ENCODE peak calls at places on chromosomes 2 and 18, in ten cellular contexts. U is GM23248, X is NT2/D1, T is SK-N-SH, I is kidney, R is astrocyte, H is neural progenitor cell, Z is MM.1S, W is PC-3, Q is IMR-90. B is an unnamed sample.

GRCh38 chr2:224221455-224221913 is 180.4 kb downstream of the FAM124B start:
- DNase-seq in U (peak), X (peak), T (no peak), I (no peak), R (peak), H (peak), Z (no peak), W (peak), Q (peak), B (peak)

GRCh38 chr18:42045346-42045745 is 90.3 kb downstream of the PIK3C3 start:
- DNase-seq in U (peak), X (no peak), T (no peak), I (no peak), R (peak), H (no peak), Z (no peak), W (no peak), Q (peak), B (no peak)

GRCh38 chr18:68494802-68495560 is 219.9 kb downstream of the TMX3 start:
- DNase-seq in U (peak), X (no peak), T (no peak), I (no peak), R (peak), H (no peak), Z (no peak), W (peak), Q (peak), B (peak)

GRCh38 chr18:471701-472100 is 28.8 kb downstream of the COLEC12 start:
- DNase-seq in U (peak), X (no peak), T (no peak), I (no peak), R (no peak), H (no peak), Z (no peak), W (peak), Q (no peak), B (peak)

GRCh38 chr18:70469916-70470315 is 181.1 kb downstream of the SOCS6 start:
- DNase-seq in U (peak), X (no peak), T (peak), I (no peak), R (peak), H (peak), Z (no peak), W (no peak), Q (no peak), B (no peak)

GRCh38 chr2:38619458-38620164 is 16.9 kb upstream of the HNRNPLL start:
- DNase-seq in U (peak), X (no peak), T (no peak), I (no peak), R (no peak), H (no peak), Z (no peak), W (peak), Q (peak), B (peak)

GRCh38 chr2:119068154-119068725 is 90.3 kb downstream of the C1QL2 start:
- DNase-seq in U (no peak), X (no peak), T (no peak), I (no peak), R (no peak), H (no peak), Z (no peak), W (no peak), Q (no peak), B (no peak)

GRCh38 chr18:26549486-26550435 is 1.4 kb upstream of the KCTD1 start:
- DNase-seq in U (peak), X (no peak), T (peak), I (peak), R (peak), H (peak), Z (peak), W (peak), Q (peak), B (peak)

GRCh38 chr18:2932247-2933181 is 80.4 kb downstream of the LPIN2 start:
- DNase-seq in U (peak), X (peak), T (peak), I (no peak), R (peak), H (peak), Z (peak), W (peak), Q (peak), B (peak)

GRCh38 chr2:207239222-207239674 is 73.5 kb upstream of the KLF7 start:
- DNase-seq in U (peak), X (no peak), T (no peak), I (peak), R (peak), H (no peak), Z (no peak), W (peak), Q (peak), B (peak)

GRCh38 chr2:207243601-207244000 is 77.9 kb upstream of the KLF7 start:
- DNase-seq in U (peak), X (no peak), T (no peak), I (no peak), R (no peak), H (no peak), Z (peak), W (no peak), Q (no peak), B (no peak)

GRCh38 chr2:207241198-207241597 is 75.5 kb upstream of the KLF7 start:
- DNase-seq in U (peak), X (no peak), T (no peak), I (no peak), R (peak), H (no peak), Z (no peak), W (peak), Q (peak), B (no peak)

GRCh38 chr2:207239754-207240494 is 74.2 kb upstream of the KLF7 start:
- DNase-seq in U (peak), X (no peak), T (no peak), I (no peak), R (peak), H (no peak), Z (no peak), W (peak), Q (peak), B (peak)

DNA sequence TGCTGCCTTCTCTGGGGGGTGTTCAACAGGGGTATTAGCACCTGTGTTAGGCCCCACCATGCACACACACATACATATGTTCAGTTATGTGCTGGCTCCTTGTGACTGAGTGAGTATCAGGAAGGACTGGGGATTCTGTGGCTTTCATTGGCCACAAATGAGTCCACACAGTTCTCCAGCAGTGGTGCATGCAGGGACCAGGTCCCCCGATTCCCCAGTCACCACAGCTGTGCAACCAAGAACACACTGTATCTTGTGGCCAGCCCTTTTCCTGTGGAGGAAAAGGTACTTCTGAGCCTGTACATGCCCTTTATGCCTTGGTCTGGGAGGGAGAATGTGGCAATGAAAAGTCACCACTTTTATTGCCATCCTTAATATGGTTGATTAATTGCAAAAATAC is 74.9 kb upstream of the KLF7 start:
- DNase-seq in U (no peak), X (no peak), T (no peak), I (no peak), R (no peak), H (no peak), Z (no peak), W (no peak), Q (no peak), B (no peak)
- H3K9ac ChIP-seq in U (peak), X (no peak), T (peak), I (no peak), R (peak), H (no peak), Z (no peak), W (no peak), Q (peak), B (peak)

GRCh38 chr2:20667151-20667530 is 197 bp downstream of the GDF7 start:
- DNase-seq in U (peak), X (no peak), T (peak), I (no peak), R (no peak), H (peak), Z (no peak), W (no peak), Q (no peak), B (no peak)
- H3K4me3 ChIP-seq in U (peak), X (peak), T (peak), I (peak), R (peak), H (peak), Z (no peak), W (no peak), Q (peak), B (peak)

GRCh38 chr2:238939074-238939473 is 91.2 kb downstream of the TWIST2 start:
- DNase-seq in U (peak), X (no peak), T (no peak), I (no peak), R (no peak), H (no peak), Z (no peak), W (no peak), Q (no peak), B (no peak)

GRCh38 chr2:238940806-238941205 is 92.9 kb downstream of the TWIST2 start:
- DNase-seq in U (no peak), X (no peak), T (no peak), I (no peak), R (no peak), H (no peak), Z (no peak), W (no peak), Q (no peak), B (no peak)

GRCh38 chr2:238936162-238937052 is 88.5 kb downstream of the TWIST2 start:
- DNase-seq in U (no peak), X (no peak), T (no peak), I (no peak), R (no peak), H (no peak), Z (no peak), W (no peak), Q (no peak), B (no peak)

GRCh38 chr2:238939521-238940403 is 91.9 kb downstream of the TWIST2 start:
- DNase-seq in U (no peak), X (no peak), T (no peak), I (no peak), R (no peak), H (no peak), Z (no peak), W (no peak), Q (no peak), B (no peak)

DNA sequence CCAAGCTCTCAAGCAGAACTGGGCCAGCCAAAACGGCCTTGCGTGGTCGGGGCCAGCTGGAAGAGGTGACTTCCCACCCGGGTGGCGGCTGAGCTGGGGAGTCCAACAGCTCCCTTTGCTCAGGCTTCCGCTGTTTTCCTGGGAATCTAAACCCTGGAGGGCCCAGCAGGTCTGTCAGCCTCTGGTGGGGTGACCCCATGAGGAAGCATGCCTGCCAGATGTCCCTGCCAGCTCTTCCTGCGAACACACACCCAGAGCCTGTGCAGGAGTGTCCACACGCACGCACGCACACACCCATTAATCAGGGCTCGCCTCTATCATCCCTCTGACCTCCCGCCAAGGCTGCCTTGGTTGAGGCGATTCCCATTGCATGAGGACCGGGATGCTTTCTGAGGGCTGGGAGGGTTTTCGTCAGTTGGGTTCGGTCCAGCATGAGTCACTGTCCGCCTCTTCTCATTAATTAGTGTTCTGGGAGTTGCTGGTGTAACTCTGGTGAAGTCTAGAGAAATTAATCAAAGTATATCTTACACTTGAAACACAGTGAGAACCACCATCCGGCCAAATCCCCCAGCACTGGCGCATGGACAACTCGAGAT is 90.7 kb downstream of the TWIST2 start:
- DNase-seq in U (peak), X (no peak), T (no peak), I (peak), R (peak), H (no peak), Z (no peak), W (no peak), Q (peak), B (peak)
- H3K9ac ChIP-seq in U (peak), X (no peak), T (no peak), I (no peak), R (no peak), H (no peak), Z (no peak), W (no peak), Q (no peak), B (peak)

DNA sequence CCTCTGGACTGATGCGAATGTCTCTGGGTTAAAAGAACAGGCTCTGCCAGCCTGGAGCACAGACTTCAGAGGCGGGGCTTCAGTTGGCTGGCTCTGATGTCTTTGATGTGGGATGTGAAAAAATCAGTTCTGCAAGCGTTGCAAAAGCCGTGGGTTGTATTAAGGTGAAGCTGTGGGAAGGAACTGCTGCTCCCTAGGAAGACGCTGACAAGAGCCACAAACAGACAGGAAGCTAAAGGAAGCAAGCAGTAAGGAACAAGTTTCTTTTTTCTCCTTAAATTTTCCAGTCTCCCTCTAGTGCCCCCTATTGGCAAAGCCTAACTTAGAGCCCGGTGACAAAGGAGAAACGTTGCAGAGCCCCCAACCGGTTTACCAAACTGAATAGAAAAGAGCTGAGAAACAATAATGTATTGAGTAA is 239.0 kb downstream of the CCDC178 start:
- DNase-seq in U (peak), X (peak), T (peak), I (no peak), R (peak), H (peak), Z (peak), W (peak), Q (no peak), B (peak)
- H3K4me3 ChIP-seq in U (no peak), X (no peak), T (no peak), I (no peak), R (peak), H (no peak), Z (no peak), W (no peak), Q (no peak), B (peak)

GRCh38 chr2:55196526-55196925 is 35.6 kb downstream of the CLHC1 start:
- DNase-seq in U (no peak), X (no peak), T (no peak), I (no peak), R (no peak), H (no peak), Z (no peak), W (no peak), Q (no peak), B (no peak)
- H3K9ac ChIP-seq in U (no peak), X (no peak), T (no peak), I (no peak), R (no peak), H (no peak), Z (no peak), W (no peak), Q (no peak), B (no peak)

DNA sequence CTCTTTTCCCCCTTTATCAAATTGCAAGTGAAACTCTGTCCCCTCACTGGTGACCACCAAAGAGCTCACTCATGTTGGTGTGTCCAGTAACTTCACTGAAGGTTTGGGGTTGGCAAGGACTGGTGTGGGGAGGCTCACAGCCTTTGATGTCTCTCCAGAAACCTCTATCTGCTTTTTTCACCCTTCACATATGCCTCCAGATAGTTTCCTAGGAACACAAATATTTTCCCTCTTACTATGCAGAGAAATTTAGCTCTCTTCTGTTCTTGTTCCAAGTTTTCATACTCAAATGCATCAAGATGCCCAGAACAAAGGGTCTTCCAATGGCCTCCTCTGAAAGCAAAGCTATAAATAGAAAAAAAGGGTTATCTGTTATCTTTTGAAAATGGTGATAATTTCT is 20.7 kb downstream of the DTNA start:
- DNase-seq in U (no peak), X (no peak), T (no peak), I (no peak), R (peak), H (no peak), Z (no peak), W (no peak), Q (no peak), B (no peak)
- H3K4me3 ChIP-seq in U (no peak), X (no peak), T (no peak), I (no peak), R (no peak), H (no peak), Z (no peak), W (no peak), Q (no peak), B (no peak)

DNA sequence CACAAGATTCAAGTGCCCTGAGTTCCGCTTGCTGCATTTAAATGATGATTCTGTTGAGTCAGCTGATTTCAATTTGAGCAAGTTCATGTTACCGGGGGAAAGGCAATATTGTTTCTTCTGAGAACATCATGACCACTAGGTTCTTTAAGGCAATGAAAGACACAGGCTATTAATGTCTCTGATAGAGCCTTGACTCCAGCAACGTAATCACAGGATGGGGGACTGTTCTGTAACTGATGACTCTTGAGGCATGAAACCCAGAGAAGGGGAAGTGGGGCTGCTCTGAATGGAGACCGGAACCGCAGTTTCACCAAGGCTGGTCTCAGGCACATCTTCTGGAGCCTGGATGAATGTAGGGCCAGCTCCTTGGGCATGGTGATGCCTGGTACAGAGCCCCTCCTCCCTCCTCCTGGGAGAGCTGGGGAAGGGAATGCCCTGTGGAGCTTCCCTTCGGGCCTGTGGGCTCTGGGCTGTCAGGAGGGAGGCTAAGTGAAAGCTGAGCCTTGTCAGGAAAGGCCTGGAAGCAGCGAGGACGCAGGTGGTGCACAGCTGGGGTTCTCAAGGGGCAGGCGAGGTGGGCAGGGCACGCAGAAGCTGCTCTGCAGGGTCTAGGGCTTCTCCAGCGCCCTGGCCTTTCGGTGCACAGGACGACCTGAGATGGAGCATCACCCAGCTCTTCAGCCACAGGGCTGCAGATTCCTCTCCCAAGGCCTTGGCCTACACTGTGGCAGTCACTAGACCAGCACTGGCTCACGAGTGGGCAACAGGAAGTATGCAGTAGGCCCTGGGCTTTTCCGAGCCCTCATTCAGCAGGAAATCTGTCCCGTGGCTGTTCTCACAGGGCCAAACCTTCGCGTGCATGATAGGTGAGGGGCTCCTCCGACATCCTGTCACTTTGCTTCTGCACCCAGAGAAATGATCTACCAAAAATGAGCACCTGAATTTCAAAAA is 36.6 kb upstream of the PRLH start:
- DNase-seq in U (no peak), X (no peak), T (no peak), I (peak), R (no peak), H (no peak), Z (peak), W (no peak), Q (no peak), B (no peak)
- H3K9ac ChIP-seq in U (no peak), X (no peak), T (no peak), I (no peak), R (no peak), H (no peak), Z (peak), W (no peak), Q (no peak), B (no peak)